ENCODE peak calls at places on chromosomes 3 and 15, in nine cellular contexts. Q, U, J, O, A, L, V, S and N are unnamed samples.

GRCh38 chr3:66808891-66809578 is 189.1 kb upstream of the KBTBD8 start:
- DNase-seq in Q (no peak), U (no peak), J (no peak), O (no peak), A (no peak), L (no peak), V (no peak), S (no peak), N (no peak)

GRCh38 chr15:65233651-65234050 is 22.4 kb upstream of the CILP start:
- DNase-seq in Q (no peak), U (no peak), J (no peak), O (no peak), A (no peak), L (no peak), V (no peak), S (no peak), N (no peak)

GRCh38 chr3:120645083-120645800 is 36.8 kb downstream of the HGD start:
- DNase-seq in Q (no peak), U (no peak), J (no peak), O (no peak), A (no peak), L (no peak), V (no peak), S (no peak), N (no peak)

GRCh38 chr3:81565066-81565465 is 196.4 kb downstream of the GBE1 start:
- DNase-seq in Q (no peak), U (no peak), J (no peak), O (no peak), A (no peak), L (no peak), V (no peak), S (no peak), N (no peak)

GRCh38 chr3:20056727-20057611 is 16.7 kb downstream of the KAT2B start:
- DNase-seq in Q (no peak), U (peak; percentile 95), J (peak; percentile 32), O (no peak), A (peak; percentile 53), L (no peak), V (no peak), S (no peak), N (peak; percentile 43)

GRCh38 chr3:52317601-52318000 is 1.5 kb downstream of the DNAH1 start:
- DNase-seq in Q (no peak), U (peak; percentile 58), J (no peak), O (peak; percentile 45), A (peak; percentile 63), L (peak; percentile 77), V (peak; percentile 47), S (peak; percentile 71), N (no peak)

GRCh38 chr15:80977627-80978036 is 12.0 kb downstream of the MESD start:
- DNase-seq in Q (no peak), U (no peak), J (no peak), O (no peak), A (peak; percentile 28), L (peak; percentile 40), V (peak; percentile 63), S (no peak), N (no peak)

GRCh38 chr3:137792633-137793271 is 28.6 kb downstream of the SOX14 start:
- DNase-seq in Q (no peak), U (peak; percentile 41), J (no peak), O (no peak), A (no peak), L (no peak), V (peak; percentile 8), S (no peak), N (peak; percentile 4)

GRCh38 chr15:72722071-72722696 is 36.2 kb downstream of the BBS4 start:
- DNase-seq in Q (peak; percentile 4), U (peak; percentile 72), J (peak; percentile 47), O (peak; percentile 29), A (peak; percentile 55), L (peak; percentile 50), V (peak; percentile 64), S (peak; percentile 60), N (no peak)

GRCh38 chr15:68298882-68299381 is 21.4 kb downstream of the FEM1B start:
- DNase-seq in Q (no peak), U (no peak), J (no peak), O (no peak), A (no peak), L (no peak), V (no peak), S (peak; percentile 39), N (peak; percentile 71)

GRCh38 chr3:182673336-182673735 is 120.0 kb upstream of the ATP11B start:
- DNase-seq in Q (no peak), U (no peak), J (no peak), O (no peak), A (no peak), L (no peak), V (no peak), S (no peak), N (no peak)

GRCh38 chr15:82647835-82648256 is 683 bp upstream of the CPEB1 start:
- DNase-seq in Q (no peak), U (peak; percentile 15), J (no peak), O (no peak), A (peak; percentile 16), L (peak; percentile 70), V (no peak), S (peak; percentile 18), N (peak; percentile 78)

GRCh38 chr3:29494305-29495036 is 213.6 kb downstream of the RBMS3 start:
- DNase-seq in Q (no peak), U (no peak), J (no peak), O (no peak), A (no peak), L (no peak), V (no peak), S (no peak), N (no peak)

GRCh38 chr3:12444582-12445468 is 39.5 kb upstream of the TSEN2 start:
- DNase-seq in Q (no peak), U (peak; percentile 84), J (no peak), O (peak; percentile 21), A (no peak), L (no peak), V (no peak), S (no peak), N (no peak)

GRCh38 chr3:57257678-57258077 is 30.1 kb downstream of the APPL1 start:
- DNase-seq in Q (no peak), U (no peak), J (no peak), O (no peak), A (no peak), L (no peak), V (no peak), S (no peak), N (no peak)

GRCh38 chr3:147015334-147015733 is 391.0 kb downstream of the ZIC4 start:
- DNase-seq in Q (no peak), U (no peak), J (no peak), O (no peak), A (no peak), L (no peak), V (no peak), S (no peak), N (no peak)

GRCh38 chr3:13954266-13954665 is 74.4 kb upstream of the WNT7A start:
- DNase-seq in Q (no peak), U (no peak), J (no peak), O (no peak), A (no peak), L (no peak), V (no peak), S (no peak), N (no peak)

GRCh38 chr3:153681057-153681456 is 440.1 kb upstream of the ARHGEF26 start:
- DNase-seq in Q (no peak), U (no peak), J (no peak), O (no peak), A (no peak), L (no peak), V (no peak), S (no peak), N (no peak)

GRCh38 chr3:184240384-184241140 is 8.2 kb downstream of the ALG3 start:
- DNase-seq in Q (no peak), U (peak; percentile 14), J (no peak), O (no peak), A (no peak), L (no peak), V (no peak), S (no peak), N (no peak)

GRCh38 chr3:181689546-181689945 is 22.2 kb upstream of the SOX2 start:
- DNase-seq in Q (no peak), U (no peak), J (no peak), O (no peak), A (no peak), L (no peak), V (no peak), S (no peak), N (no peak)

GRCh38 chr15:38377547-38378161 is 76.3 kb upstream of the FAM98B start:
- DNase-seq in Q (no peak), U (no peak), J (no peak), O (no peak), A (no peak), L (no peak), V (no peak), S (no peak), N (no peak)

GRCh38 chr15:29046946-29047345 is 161.2 kb downstream of the APBA2 start:
- DNase-seq in Q (no peak), U (no peak), J (no peak), O (no peak), A (no peak), L (no peak), V (peak; percentile 16), S (no peak), N (no peak)

GRCh38 chr3:60841355-60841754 is 409.9 kb downstream of the FHIT start:
- DNase-seq in Q (no peak), U (no peak), J (peak; percentile 6), O (no peak), A (no peak), L (no peak), V (no peak), S (no peak), N (no peak)

GRCh38 chr3:127629462-127630403 is 748 bp downstream of the PODXL2 start:
- DNase-seq in Q (no peak), U (no peak), J (no peak), O (no peak), A (no peak), L (peak; percentile 39), V (no peak), S (peak; percentile 41), N (peak; percentile 31)

GRCh38 chr15:80942746-80943565 is 46.7 kb downstream of the MESD start:
- DNase-seq in Q (no peak), U (no peak), J (no peak), O (no peak), A (no peak), L (no peak), V (no peak), S (no peak), N (no peak)

GRCh38 chr3:50125541-50126286 is 29.4 kb upstream of the SEMA3F start:
- DNase-seq in Q (no peak), U (no peak), J (no peak), O (no peak), A (no peak), L (no peak), V (no peak), S (no peak), N (no peak)

GRCh38 chr3:23948761-23949160 is 3.7 kb downstream of the NR1D2 start:
- DNase-seq in Q (no peak), U (peak; percentile 34), J (no peak), O (no peak), A (no peak), L (no peak), V (no peak), S (no peak), N (no peak)

GRCh38 chr3:101381809-101382208 is 61.4 kb upstream of the IMPG2 start:
- DNase-seq in Q (no peak), U (peak; percentile 30), J (peak; percentile 21), O (no peak), A (no peak), L (no peak), V (no peak), S (peak; percentile 25), N (no peak)

GRCh38 chr3:192445768-192446644 is 281.3 kb downstream of the FGF12 start:
- DNase-seq in Q (no peak), U (peak; percentile 4), J (no peak), O (no peak), A (no peak), L (no peak), V (no peak), S (no peak), N (no peak)

GRCh38 chr15:69032006-69032405 is 17.5 kb downstream of the NOX5 start:
- DNase-seq in Q (no peak), U (peak; percentile 28), J (no peak), O (no peak), A (no peak), L (no peak), V (no peak), S (no peak), N (no peak)

GRCh38 chr3:65351753-65352152 is 664.0 kb upstream of the ADAMTS9 start:
- DNase-seq in Q (no peak), U (no peak), J (no peak), O (no peak), A (no peak), L (no peak), V (no peak), S (no peak), N (no peak)